ENCODE peak calls at places on chromosomes 2 and 18, in four cellular contexts. F is dorsolateral prefrontal cortex, U is tibial nerve, W is K562. A is an unnamed sample.

GRCh38 chr2:88159955-88160415 is 10.2 kb upstream of the THNSL2 start:
- DNase-seq in W (peak; percentile 60), U (peak; percentile 72), F (peak; percentile 82), A (no peak)

GRCh38 chr2:3493610-3493997 is 25.7 kb downstream of the ADI1 start:
- DNase-seq in W (peak; percentile 85), F (no peak), U (peak; percentile 41), A (peak; percentile 36)

GRCh38 chr2:199955007-199955338 is 318 bp downstream of the TYW5 start:
- DNase-seq in W (no peak), U (no peak), F (no peak), A (no peak)

GRCh38 chr2:46029332-46029811 is 267.8 kb upstream of the EPAS1 start:
- DNase-seq in U (no peak), F (no peak), W (no peak), A (no peak)

GRCh38 chr2:236600158-236600557 is 30.5 kb downstream of the ACKR3 start:
- DNase-seq in F (no peak), W (no peak), U (no peak), A (no peak)

GRCh38 chr2:118678985-118679384 is 168.5 kb downstream of the EN1 start:
- DNase-seq in F (no peak), U (no peak), W (no peak), A (no peak)

GRCh38 chr2:42545714-42546390 is 22.6 kb upstream of the MTA3 start:
- DNase-seq in W (no peak), U (no peak), F (no peak), A (no peak)

GRCh38 chr2:9260411-9261037 is 53.9 kb downstream of the ASAP2 start:
- DNase-seq in F (peak; percentile 47), U (no peak), W (no peak), A (no peak)

GRCh38 chr2:28348149-28348567 is 44.5 kb upstream of the FOSL2 start:
- DNase-seq in U (no peak), W (no peak), F (no peak), A (no peak)

GRCh38 chr2:185255566-185255965 is 483.0 kb upstream of the FSIP2 start:
- DNase-seq in F (no peak), U (no peak), W (no peak), A (no peak)

GRCh38 chr2:241545113-241545512 is 13.4 kb upstream of the BOK start:
- DNase-seq in U (no peak), W (no peak), F (no peak), A (no peak)

GRCh38 chr2:197079832-197080555 is 153.5 kb upstream of the PGAP1 start:
- DNase-seq in F (no peak), W (no peak), U (no peak), A (no peak)

GRCh38 chr18:69885841-69886531 is 61.7 kb downstream of the CD226 start:
- DNase-seq in U (no peak), W (no peak), F (no peak), A (no peak)

GRCh38 chr2:174840436-174840835 is 76.2 kb upstream of the CHRNA1 start:
- DNase-seq in U (no peak), F (no peak), W (no peak), A (no peak)

GRCh38 chr18:47932603-47933002 is 2.1 kb upstream of the SMAD2 start:
- DNase-seq in W (no peak), U (no peak), F (no peak), A (no peak)
- TF ChIP-seq CTCF in W (peak; percentile 27), U (no peak), F (peak; percentile 29), A (no peak)

GRCh38 chr2:71804251-71804650 is 343.4 kb downstream of the CYP26B1 start:
- DNase-seq in U (no peak), F (no peak), W (no peak), A (no peak)

GRCh38 chr2:71800106-71800809 is 346.9 kb downstream of the DYSF start:
- DNase-seq in F (no peak), W (no peak), U (no peak), A (no peak)

GRCh38 chr2:71802556-71802955 is 345.1 kb downstream of the CYP26B1 start:
- DNase-seq in F (no peak), U (no peak), W (no peak), A (no peak)

GRCh38 chr2:71803398-71803797 is 344.3 kb downstream of the CYP26B1 start:
- DNase-seq in W (no peak), U (no peak), F (no peak), A (no peak)

DNA sequence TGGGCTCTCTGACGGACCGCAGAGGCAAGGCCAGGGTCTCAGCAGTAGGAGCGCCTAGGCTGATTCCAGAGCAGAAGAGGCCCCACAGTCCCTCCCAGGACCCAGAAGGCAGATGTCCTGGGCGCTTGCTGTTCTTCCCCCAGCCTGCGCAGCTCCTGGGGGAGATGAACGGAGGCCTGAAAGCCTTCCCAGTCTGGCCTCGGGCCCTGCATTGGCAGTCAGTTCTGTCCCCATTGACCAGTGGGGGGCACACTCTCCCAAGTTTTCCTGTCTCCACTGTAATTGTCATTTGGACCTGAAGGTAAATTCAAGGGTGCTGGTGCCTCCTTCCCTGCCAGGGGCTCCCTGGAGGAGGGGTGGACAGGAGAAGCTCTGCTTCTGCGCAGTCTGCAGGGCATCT is 345.7 kb downstream of the CYP26B1 start:
- DNase-seq in F (peak; percentile 68), U (peak; percentile 68), W (peak; percentile 52), A (no peak)
- TF ChIP-seq CTCF in F (peak; percentile 67), U (peak; percentile 30), W (peak; percentile 67), A (no peak)

DNA sequence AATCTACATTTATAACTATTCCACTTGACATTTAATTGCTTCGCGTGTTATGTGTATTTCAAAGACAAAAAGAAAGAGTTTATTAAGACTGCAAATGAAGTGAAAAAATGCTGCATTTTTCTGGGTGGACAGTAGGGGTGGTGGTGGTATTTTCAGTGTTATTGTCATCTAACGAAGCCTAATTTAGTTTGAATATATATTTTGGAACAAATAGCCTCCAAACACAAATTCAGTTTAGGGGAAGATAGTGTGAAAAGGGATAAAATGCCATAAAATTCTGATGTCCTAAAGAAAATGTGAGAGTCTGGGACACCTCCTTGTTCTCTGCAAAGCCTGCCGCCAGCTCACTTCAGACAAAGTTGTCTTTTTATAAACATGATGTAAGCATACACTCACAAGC is 425.1 kb downstream of the NRXN1 start:
- DNase-seq in W (no peak), F (no peak), U (no peak), A (no peak)
- TF ChIP-seq CTCF in W (no peak), F (peak; percentile 61), U (peak; percentile 25), A (no peak)

GRCh38 chr2:227453810-227454209 is 18.1 kb upstream of the AGFG1 start:
- DNase-seq in F (no peak), W (no peak), U (no peak), A (no peak)

GRCh38 chr2:227456772-227457171 is 15.2 kb upstream of the AGFG1 start:
- DNase-seq in U (no peak), F (no peak), W (no peak), A (no peak)

GRCh38 chr2:227456141-227456540 is 15.8 kb upstream of the AGFG1 start:
- DNase-seq in F (no peak), U (no peak), W (no peak), A (no peak)

GRCh38 chr2:227454323-227454860 is 17.6 kb upstream of the AGFG1 start:
- DNase-seq in W (no peak), U (no peak), F (no peak), A (no peak)

GRCh38 chr2:227455200-227455599 is 16.8 kb upstream of the AGFG1 start:
- DNase-seq in F (no peak), W (no peak), U (no peak), A (no peak)
- TF ChIP-seq CTCF in F (no peak), W (no peak), U (no peak), A (no peak)

GRCh38 chr2:112256654-112257053 is 1.8 kb upstream of the ZC3H8 start:
- DNase-seq in W (no peak), F (no peak), U (no peak), A (no peak)

GRCh38 chr2:112255875-112256274 is 1.0 kb upstream of the ZC3H8 start:
- DNase-seq in U (no peak), W (no peak), F (no peak), A (no peak)

GRCh38 chr2:112257575-112257974 is 2.7 kb upstream of the ZC3H8 start:
- DNase-seq in W (no peak), F (no peak), U (no peak), A (no peak)

GRCh38 chr2:112253261-112253807 is 1.5 kb downstream of the ZC3H8 start:
- DNase-seq in F (no peak), U (no peak), W (no peak), A (no peak)

DNA sequence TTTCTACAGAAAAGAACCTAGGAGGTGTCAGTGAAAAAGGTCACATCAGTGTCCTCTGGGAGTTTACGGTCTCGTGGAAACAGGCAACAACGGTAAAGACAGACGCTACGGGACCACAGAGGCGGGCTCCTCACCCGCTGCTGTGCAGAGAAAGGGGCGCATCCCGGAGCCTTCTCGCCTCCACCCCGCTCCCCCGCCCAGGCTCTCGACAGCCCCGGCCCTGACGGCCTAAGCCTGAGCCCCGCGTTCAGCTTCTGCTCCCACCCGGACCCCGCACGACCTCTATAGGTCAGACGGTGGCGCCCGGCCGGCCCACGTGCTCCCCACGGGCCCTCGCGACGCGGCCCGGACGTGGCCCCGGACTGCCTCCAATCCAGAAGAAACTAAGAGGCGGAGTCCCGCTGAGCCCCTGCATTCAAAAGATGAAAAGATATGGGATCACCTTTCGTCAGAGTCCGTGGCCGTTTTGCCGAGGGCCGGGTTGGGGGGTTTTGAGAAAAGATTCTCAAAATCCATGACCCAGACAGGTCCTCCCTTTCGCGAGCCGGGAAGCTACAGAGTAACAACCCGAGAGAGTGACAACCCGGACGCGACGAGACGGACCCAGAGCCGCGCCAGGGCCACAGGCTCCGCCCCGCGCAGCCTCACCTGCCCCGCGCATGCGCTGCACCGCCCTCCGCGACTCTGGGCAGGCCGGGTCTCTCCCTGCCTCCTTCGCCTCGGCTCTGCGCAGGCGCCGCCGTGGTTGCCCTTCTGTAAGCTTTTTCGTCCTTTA is at the start of gene ZC3H8:
- DNase-seq in U (peak; percentile 84), F (peak; percentile 87), W (peak; percentile 100), A (peak; percentile 78)
- TF ChIP-seq CTCF in U (no peak), F (peak; percentile 45), W (peak; percentile 13), A (no peak)

GRCh38 chr2:109638807-109639206 is 24.6 kb downstream of the SOWAHC start:
- DNase-seq in W (no peak), U (no peak), F (no peak), A (no peak)

GRCh38 chr2:109635426-109636289 is 21.5 kb downstream of the SOWAHC start:
- DNase-seq in F (no peak), W (no peak), U (no peak), A (no peak)

GRCh38 chr2:109633284-109633961 is 19.3 kb downstream of the SOWAHC start:
- DNase-seq in F (no peak), W (no peak), U (no peak), A (no peak)

GRCh38 chr2:109637749-109638570 is 23.8 kb downstream of the SOWAHC start:
- DNase-seq in F (no peak), W (no peak), U (no peak), A (no peak)

GRCh38 chr2:109636290-109636675 is 22.1 kb downstream of the SOWAHC start:
- DNase-seq in F (no peak), W (no peak), U (no peak), A (no peak)
- TF ChIP-seq CTCF in F (no peak), W (no peak), U (no peak), A (no peak)

A was measured in omental fat pad.